ENCODE peak calls at places on chromosomes 2 and 18, in four cellular contexts. A is K562, V is HepG2, Y is H1. Q is an unnamed sample.

GRCh38 chr18:3525870-3526420 is 76.0 kb downstream of the TGIF1 start:
- DNase-seq in A (peak), V (no peak), Y (no peak), Q (no peak)

GRCh38 chr2:230665263-230665691 is 47.4 kb upstream of the CAB39 start:
- DNase-seq in V (no peak), Y (no peak), A (no peak), Q (no peak)

GRCh38 chr2:239471011-239471792 is 70.4 kb upstream of the HDAC4 start:
- DNase-seq in V (no peak), Y (no peak), A (no peak), Q (no peak)

GRCh38 chr2:85727798-85728197 is 26.0 kb upstream of the ATOH8 start:
- DNase-seq in V (no peak), Y (no peak), A (no peak), Q (no peak)

GRCh38 chr2:36528761-36529392 is 69.1 kb downstream of the FEZ2 start:
- DNase-seq in A (no peak), Y (no peak), V (no peak), Q (no peak)

GRCh38 chr2:205914198-205914597 is 171.8 kb downstream of the INO80D start:
- DNase-seq in A (no peak), Y (no peak), V (no peak), Q (no peak)

GRCh38 chr18:32300914-32301313 is 111.1 kb downstream of the MEP1B start:
- DNase-seq in V (no peak), Y (no peak), A (no peak), Q (no peak)

GRCh38 chr2:167191588-167191987 is 303.3 kb downstream of the XIRP2 start:
- DNase-seq in A (no peak), V (no peak), Y (no peak), Q (no peak)

GRCh38 chr18:54961016-54961423 is 1.8 kb upstream of the CCDC68 start:
- DNase-seq in V (no peak), Y (no peak), A (no peak), Q (no peak)

GRCh38 chr2:1143129-1143528 is 192.5 kb downstream of the SNTG2 start:
- DNase-seq in V (no peak), Y (no peak), A (no peak), Q (no peak)

GRCh38 chr18:49476664-49477411 is 10.2 kb downstream of the C18orf32 start:
- DNase-seq in A (peak), Y (no peak), V (no peak), Q (no peak)

GRCh38 chr2:233064526-233065199 is 4.5 kb downstream of the INPP5D start:
- DNase-seq in V (no peak), A (no peak), Y (no peak), Q (no peak)

GRCh38 chr2:44751754-44752479 is 189.6 kb upstream of the SIX3 start:
- DNase-seq in V (no peak), A (peak), Y (no peak), Q (no peak)

GRCh38 chr2:10252651-10253050 is 50.1 kb upstream of the HPCAL1 start:
- DNase-seq in Y (no peak), A (no peak), V (no peak), Q (no peak)

GRCh38 chr2:126902152-126902835 is 3.6 kb downstream of the TEX51 start:
- DNase-seq in Y (no peak), V (no peak), A (no peak), Q (no peak)

GRCh38 chr18:37570336-37570930 is 4.8 kb upstream of the CELF4 start:
- DNase-seq in Y (no peak), A (no peak), V (no peak), Q (no peak)

GRCh38 chr18:29164020-29164706 is 987.2 kb upstream of the CDH2 start:
- DNase-seq in V (peak), A (no peak), Y (no peak), Q (peak)

GRCh38 chr2:231922945-231923344 is 3.3 kb downstream of the NPPC start:
- DNase-seq in V (no peak), A (no peak), Y (no peak), Q (no peak)

GRCh38 chr2:231926180-231926741 is at the start of gene NPPC:
- DNase-seq in A (peak), V (peak), Y (peak), Q (no peak)

GRCh38 chr2:231923951-231924888 is 2.0 kb downstream of the NPPC start:
- DNase-seq in Y (no peak), A (no peak), V (no peak), Q (no peak)

GRCh38 chr2:231925303-231926179 is 655 bp downstream of the NPPC start:
- DNase-seq in Y (peak), V (peak), A (peak), Q (peak)

GRCh38 chr2:231924889-231925275 is 1.3 kb downstream of the NPPC start:
- DNase-seq in A (no peak), Y (no peak), V (no peak), Q (no peak)
- TF ChIP-seq ZNF274 in A (no peak), Y (no peak), V (no peak), Q (no peak)

GRCh38 chr18:7784171-7784570 is 217.1 kb downstream of the PTPRM start:
- DNase-seq in Y (no peak), V (no peak), A (no peak), Q (no peak)

GRCh38 chr18:7793100-7793499 is 226.0 kb downstream of the PTPRM start:
- DNase-seq in A (no peak), V (no peak), Y (no peak), Q (no peak)

GRCh38 chr18:7789853-7790552 is 222.9 kb downstream of the PTPRM start:
- DNase-seq in Y (no peak), A (peak), V (peak), Q (peak)
- TF ChIP-seq MAX in Y (no peak), A (no peak), V (no peak), Q (no peak)

GRCh38 chr2:39435974-39436591 is 1.0 kb downstream of the MAP4K3 start:
- DNase-seq in Y (no peak), A (no peak), V (peak), Q (no peak)
- TF ChIP-seq FOSL1 in Y (no peak), A (no peak), V (no peak), Q (no peak)

GRCh38 chr2:237797253-237797652 is 1.3 kb upstream of the RBM44 start:
- DNase-seq in V (no peak), Y (no peak), A (no peak), Q (no peak)

GRCh38 chr2:237786936-237787335 is 11.6 kb upstream of the RBM44 start:
- DNase-seq in Y (peak), V (no peak), A (no peak), Q (no peak)

GRCh38 chr2:237790353-237790752 is 8.2 kb upstream of the RBM44 start:
- DNase-seq in V (no peak), A (no peak), Y (no peak), Q (no peak)

GRCh38 chr2:237791977-237792727 is 6.4 kb upstream of the RBM44 start:
- DNase-seq in Y (peak), V (peak), A (no peak), Q (no peak)
- TF ChIP-seq ZNF274 in Y (no peak), V (no peak), A (no peak), Q (no peak)

GRCh38 chr18:36088256-36088655 is 20.9 kb upstream of the RPRD1A start:
- DNase-seq in V (no peak), Y (no peak), A (no peak), Q (no peak)

GRCh38 chr18:36083729-36084128 is 16.4 kb upstream of the RPRD1A start:
- DNase-seq in Y (no peak), V (no peak), A (no peak), Q (no peak)

GRCh38 chr18:36086186-36086585 is 18.8 kb upstream of the RPRD1A start:
- DNase-seq in A (no peak), V (no peak), Y (no peak), Q (no peak)

GRCh38 chr18:36085195-36085594 is 17.8 kb upstream of the RPRD1A start:
- DNase-seq in A (no peak), V (no peak), Y (no peak), Q (no peak)

GRCh38 chr18:36089001-36089400 is 21.6 kb upstream of the RPRD1A start:
- DNase-seq in Y (no peak), V (no peak), A (no peak), Q (no peak)
- TF ChIP-seq MAX in Y (no peak), V (no peak), A (no peak), Q (no peak)

GRCh38 chr2:84492571-84492970 is 23.7 kb upstream of the DNAH6 start:
- DNase-seq in Y (no peak), V (no peak), A (no peak), Q (no peak)
- TF ChIP-seq FOSL1 in Y (no peak), V (no peak), A (no peak), Q (no peak)

GRCh38 chr2:102850888-102851287 is 89.1 kb downstream of the TMEM182 start:
- DNase-seq in Y (no peak), V (no peak), A (no peak), Q (no peak)

GRCh38 chr2:102843759-102844443 is 82.1 kb downstream of the TMEM182 start:
- DNase-seq in Y (no peak), V (no peak), A (no peak), Q (no peak)

GRCh38 chr2:102844911-102845310 is 83.1 kb downstream of the TMEM182 start:
- DNase-seq in A (no peak), V (no peak), Y (no peak), Q (no peak)

GRCh38 chr2:102848366-102848839 is 86.6 kb downstream of the TMEM182 start:
- DNase-seq in V (peak), A (peak), Y (peak), Q (no peak)
- TF ChIP-seq ZNF274 in V (no peak), A (no peak), Y (no peak), Q (no peak)

DNA sequence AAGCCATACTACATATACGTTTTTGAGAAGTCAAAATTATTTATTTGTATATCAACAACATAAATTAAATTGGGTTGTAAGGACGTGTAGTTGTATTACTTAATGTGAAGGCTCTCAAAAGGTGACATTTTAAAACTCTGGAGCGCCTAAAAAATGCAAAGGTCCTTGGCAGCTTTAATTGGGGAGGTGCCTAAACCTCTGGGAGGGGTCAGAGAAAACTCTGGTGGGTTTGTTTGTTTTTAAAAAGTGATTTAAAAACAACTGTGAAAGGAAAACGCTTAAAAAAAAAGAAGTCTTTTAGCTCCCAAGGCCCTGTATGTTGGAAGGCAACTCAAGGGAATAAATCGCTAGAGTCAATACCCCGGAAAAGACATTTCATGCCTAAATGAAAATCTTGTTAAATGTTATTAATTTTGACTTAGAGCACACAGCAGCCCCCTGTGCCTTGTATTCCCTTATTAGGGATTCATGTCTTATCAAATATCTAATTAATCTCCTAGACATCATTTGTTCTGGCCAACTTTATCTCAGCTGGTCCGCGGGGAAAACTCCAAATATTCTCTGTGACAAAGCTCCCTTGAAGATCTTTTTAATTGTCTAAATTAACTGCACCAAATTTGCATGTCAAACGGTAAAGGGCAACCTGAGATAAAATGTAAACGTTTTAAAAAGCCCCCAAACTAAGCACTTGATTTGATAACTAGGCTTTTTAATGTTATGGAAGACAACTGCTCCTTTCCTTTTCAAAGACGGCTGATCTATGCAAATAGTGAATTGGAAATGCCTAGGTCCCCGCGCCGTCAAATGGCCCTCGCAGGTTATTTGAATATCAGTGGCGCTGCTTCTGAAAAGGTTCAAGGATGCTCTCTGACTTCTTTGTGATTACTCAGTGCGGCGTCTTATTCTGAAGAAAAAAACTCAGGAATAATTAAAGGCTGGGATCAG is 4.1 kb downstream of the SP9 start:
- DNase-seq in V (no peak), Y (no peak), A (no peak), Q (no peak)
- TF ChIP-seq MAX in V (no peak), Y (no peak), A (no peak), Q (no peak)

GRCh38 chr2:210198326-210198725 is 26.9 kb downstream of the ACADL start:
- DNase-seq in V (no peak), Y (no peak), A (no peak), Q (no peak)
- TF ChIP-seq FOSL1 in V (no peak), Y (no peak), A (no peak), Q (no peak)

Q was measured in HCT116.